ENCODE peak calls at places on chromosome 15, in seven cellular contexts. One of them, this sample, is unnamed.

GRCh38 chr15:80834402-80834801 is 55.2 kb downstream of the CEMIP start:
- ATAC-seq in aorta: no peak
- ATAC-seq in upper lobe of left lung: no peak
- ATAC-seq in right cardiac atrium: no peak
- ATAC-seq in DND-41: no peak
- ATAC-seq in heart right ventricle: no peak
- ATAC-seq in body of pancreas: no peak
- ATAC-seq in this sample: no peak

GRCh38 chr15:62400778-62401177 is 235.7 kb upstream of the C2CD4B start:
- ATAC-seq in aorta: no peak
- ATAC-seq in upper lobe of left lung: no peak
- ATAC-seq in right cardiac atrium: no peak
- ATAC-seq in DND-41: no peak
- ATAC-seq in heart right ventricle: no peak
- ATAC-seq in body of pancreas: no peak
- ATAC-seq in this sample: no peak

GRCh38 chr15:46848704-46849103 is 868.6 kb upstream of the SEMA6D start:
- ATAC-seq in aorta: peak
- ATAC-seq in upper lobe of left lung: peak
- ATAC-seq in right cardiac atrium: peak
- ATAC-seq in DND-41: no peak
- ATAC-seq in heart right ventricle: no peak
- ATAC-seq in body of pancreas: no peak
- ATAC-seq in this sample: no peak

GRCh38 chr15:51782357-51782896 is 31.0 kb downstream of the TMOD2 start:
- ATAC-seq in aorta: no peak
- ATAC-seq in upper lobe of left lung: no peak
- ATAC-seq in right cardiac atrium: no peak
- ATAC-seq in DND-41: no peak
- ATAC-seq in heart right ventricle: no peak
- ATAC-seq in body of pancreas: no peak
- ATAC-seq in this sample: no peak

GRCh38 chr15:63211549-63211948 is 22.1 kb downstream of the RAB8B start:
- ATAC-seq in aorta: no peak
- ATAC-seq in upper lobe of left lung: no peak
- ATAC-seq in right cardiac atrium: no peak
- ATAC-seq in DND-41: no peak
- ATAC-seq in heart right ventricle: no peak
- ATAC-seq in body of pancreas: no peak
- ATAC-seq in this sample: no peak

GRCh38 chr15:85036716-85037115 is 55.1 kb downstream of the PDE8A start:
- ATAC-seq in aorta: no peak
- ATAC-seq in upper lobe of left lung: peak
- ATAC-seq in right cardiac atrium: peak
- ATAC-seq in DND-41: no peak
- ATAC-seq in heart right ventricle: no peak
- ATAC-seq in body of pancreas: no peak
- ATAC-seq in this sample: no peak

GRCh38 chr15:84956199-84956598 is 25.5 kb upstream of the PDE8A start:
- ATAC-seq in aorta: no peak
- ATAC-seq in upper lobe of left lung: no peak
- ATAC-seq in right cardiac atrium: no peak
- ATAC-seq in DND-41: no peak
- ATAC-seq in heart right ventricle: no peak
- ATAC-seq in body of pancreas: no peak
- ATAC-seq in this sample: no peak

GRCh38 chr15:38367476-38367875 is 86.5 kb upstream of the FAM98B start:
- ATAC-seq in aorta: no peak
- ATAC-seq in upper lobe of left lung: no peak
- ATAC-seq in right cardiac atrium: no peak
- ATAC-seq in DND-41: no peak
- ATAC-seq in heart right ventricle: no peak
- ATAC-seq in body of pancreas: no peak
- ATAC-seq in this sample: no peak

GRCh38 chr15:77107531-77108355 is 36.8 kb upstream of the TSPAN3 start:
- ATAC-seq in aorta: peak
- ATAC-seq in upper lobe of left lung: peak
- ATAC-seq in right cardiac atrium: peak
- ATAC-seq in DND-41: peak
- ATAC-seq in heart right ventricle: peak
- ATAC-seq in body of pancreas: peak
- ATAC-seq in this sample: peak

GRCh38 chr15:45157974-45158373 is 28.2 kb downstream of the DUOX1 start:
- ATAC-seq in aorta: no peak
- ATAC-seq in upper lobe of left lung: peak
- ATAC-seq in right cardiac atrium: no peak
- ATAC-seq in DND-41: no peak
- ATAC-seq in heart right ventricle: no peak
- ATAC-seq in body of pancreas: no peak
- ATAC-seq in this sample: peak

GRCh38 chr15:25683911-25684310 is 179.2 kb downstream of the ATP10A start:
- ATAC-seq in aorta: no peak
- ATAC-seq in upper lobe of left lung: no peak
- ATAC-seq in right cardiac atrium: no peak
- ATAC-seq in DND-41: no peak
- ATAC-seq in heart right ventricle: no peak
- ATAC-seq in body of pancreas: no peak
- ATAC-seq in this sample: no peak

GRCh38 chr15:98774756-98775497 is 126.6 kb downstream of the IGF1R start:
- ATAC-seq in aorta: no peak
- ATAC-seq in upper lobe of left lung: no peak
- ATAC-seq in right cardiac atrium: no peak
- ATAC-seq in DND-41: no peak
- ATAC-seq in heart right ventricle: no peak
- ATAC-seq in body of pancreas: no peak
- ATAC-seq in this sample: no peak

GRCh38 chr15:51837784-51838183 is 8.3 kb downstream of the TMOD3 start:
- ATAC-seq in aorta: no peak
- ATAC-seq in upper lobe of left lung: peak
- ATAC-seq in right cardiac atrium: no peak
- ATAC-seq in DND-41: peak
- ATAC-seq in heart right ventricle: no peak
- ATAC-seq in body of pancreas: no peak
- ATAC-seq in this sample: no peak

GRCh38 chr15:28936081-28936480 is 50.3 kb downstream of the APBA2 start:
- ATAC-seq in aorta: no peak
- ATAC-seq in upper lobe of left lung: no peak
- ATAC-seq in right cardiac atrium: peak
- ATAC-seq in DND-41: no peak
- ATAC-seq in heart right ventricle: no peak
- ATAC-seq in body of pancreas: no peak
- ATAC-seq in this sample: no peak

GRCh38 chr15:78808550-78808949 is 2.7 kb downstream of the ADAMTS7 start:
- ATAC-seq in aorta: no peak
- ATAC-seq in upper lobe of left lung: no peak
- ATAC-seq in right cardiac atrium: peak
- ATAC-seq in DND-41: peak
- ATAC-seq in heart right ventricle: peak
- ATAC-seq in body of pancreas: no peak
- ATAC-seq in this sample: no peak

GRCh38 chr15:51750942-51751686 is at the start of gene TMOD2:
- ATAC-seq in aorta: peak
- ATAC-seq in upper lobe of left lung: peak
- ATAC-seq in right cardiac atrium: peak
- ATAC-seq in DND-41: peak
- ATAC-seq in heart right ventricle: peak
- ATAC-seq in body of pancreas: peak
- ATAC-seq in this sample: peak

GRCh38 chr15:27082526-27082925 is 111.5 kb downstream of the GABRG3 start:
- ATAC-seq in aorta: no peak
- ATAC-seq in upper lobe of left lung: no peak
- ATAC-seq in right cardiac atrium: no peak
- ATAC-seq in DND-41: no peak
- ATAC-seq in heart right ventricle: no peak
- ATAC-seq in body of pancreas: no peak
- ATAC-seq in this sample: no peak

GRCh38 chr15:35736150-35736549 is 190.2 kb upstream of the DPH6 start:
- ATAC-seq in aorta: no peak
- ATAC-seq in upper lobe of left lung: no peak
- ATAC-seq in right cardiac atrium: no peak
- ATAC-seq in DND-41: no peak
- ATAC-seq in heart right ventricle: no peak
- ATAC-seq in body of pancreas: no peak
- ATAC-seq in this sample: no peak

GRCh38 chr15:65881766-65882434 is 12.6 kb downstream of the RAB11A start:
- ATAC-seq in aorta: no peak
- ATAC-seq in upper lobe of left lung: no peak
- ATAC-seq in right cardiac atrium: no peak
- ATAC-seq in DND-41: peak
- ATAC-seq in heart right ventricle: no peak
- ATAC-seq in body of pancreas: no peak
- ATAC-seq in this sample: no peak

GRCh38 chr15:99125061-99125990 is 20.4 kb downstream of the SYNM start:
- ATAC-seq in aorta: peak
- ATAC-seq in upper lobe of left lung: no peak
- ATAC-seq in right cardiac atrium: peak
- ATAC-seq in DND-41: no peak
- ATAC-seq in heart right ventricle: peak
- ATAC-seq in body of pancreas: no peak
- ATAC-seq in this sample: no peak

GRCh38 chr15:89761009-89761831 is 10.2 kb upstream of the MESP1 start:
- ATAC-seq in aorta: peak
- ATAC-seq in upper lobe of left lung: peak
- ATAC-seq in right cardiac atrium: peak
- ATAC-seq in DND-41: no peak
- ATAC-seq in heart right ventricle: peak
- ATAC-seq in body of pancreas: peak
- ATAC-seq in this sample: no peak

GRCh38 chr15:93520206-93520605 is 431.2 kb upstream of the RGMA start:
- ATAC-seq in aorta: no peak
- ATAC-seq in upper lobe of left lung: no peak
- ATAC-seq in right cardiac atrium: no peak
- ATAC-seq in DND-41: no peak
- ATAC-seq in heart right ventricle: no peak
- ATAC-seq in body of pancreas: no peak
- ATAC-seq in this sample: no peak

DNA sequence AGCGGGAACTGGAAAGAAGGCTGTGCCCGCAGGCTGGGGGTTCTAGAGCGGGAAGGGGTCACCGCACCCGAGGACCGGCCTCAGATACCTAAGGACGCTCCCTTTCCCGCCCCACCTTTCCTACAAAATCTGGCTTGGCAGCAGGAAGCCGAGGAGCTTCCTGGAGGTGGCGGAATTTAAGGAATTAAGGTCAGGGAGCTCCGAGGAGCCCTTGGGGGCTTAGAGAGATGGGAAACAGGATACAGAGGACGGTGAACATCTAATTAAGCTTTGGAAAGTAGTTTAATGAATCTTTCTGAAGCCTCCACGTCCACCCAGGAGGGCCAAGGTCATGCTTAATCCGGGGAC is 507 bp upstream of the AP3B2 start:
- ATAC-seq in aorta: no peak
- ATAC-seq in upper lobe of left lung: no peak
- ATAC-seq in right cardiac atrium: no peak
- ATAC-seq in DND-41: no peak
- ATAC-seq in heart right ventricle: no peak
- ATAC-seq in body of pancreas: no peak
- ATAC-seq in this sample: no peak
- H3K4me3 ChIP-seq in aorta: no peak
- H3K4me3 ChIP-seq in upper lobe of left lung: peak
- H3K4me3 ChIP-seq in right cardiac atrium: peak
- H3K4me3 ChIP-seq in DND-41: no peak
- H3K4me3 ChIP-seq in heart right ventricle: peak
- H3K4me3 ChIP-seq in body of pancreas: peak
- H3K4me3 ChIP-seq in this sample: peak

DNA sequence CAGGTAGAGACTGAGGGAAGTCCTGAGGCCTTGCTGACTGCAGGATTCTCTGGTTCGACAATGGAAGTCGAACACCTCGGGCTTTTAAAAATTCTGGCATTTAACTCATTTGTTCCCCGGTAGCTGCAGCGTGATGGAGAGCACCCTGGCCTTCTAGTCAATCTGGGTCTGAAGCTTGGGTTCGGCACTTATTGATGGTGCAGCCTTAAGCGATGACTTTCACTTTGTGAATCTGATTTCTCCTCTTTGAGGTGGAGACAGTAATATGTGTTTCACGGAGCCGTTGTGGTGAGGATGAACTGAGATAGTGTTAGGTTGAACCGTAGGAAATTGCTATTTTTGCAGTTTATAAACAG is 621 bp upstream of the PARP6 start:
- ATAC-seq in aorta: no peak
- ATAC-seq in upper lobe of left lung: no peak
- ATAC-seq in right cardiac atrium: no peak
- ATAC-seq in DND-41: no peak
- ATAC-seq in heart right ventricle: no peak
- ATAC-seq in body of pancreas: no peak
- ATAC-seq in this sample: no peak
- H3K4me3 ChIP-seq in aorta: no peak
- H3K4me3 ChIP-seq in upper lobe of left lung: peak
- H3K4me3 ChIP-seq in right cardiac atrium: peak
- H3K4me3 ChIP-seq in DND-41: peak
- H3K4me3 ChIP-seq in heart right ventricle: peak
- H3K4me3 ChIP-seq in body of pancreas: no peak
- H3K4me3 ChIP-seq in this sample: peak

GRCh38 chr15:88255496-88256171 is 905 bp downstream of the NTRK3 start:
- ATAC-seq in aorta: peak
- ATAC-seq in upper lobe of left lung: peak
- ATAC-seq in right cardiac atrium: peak
- ATAC-seq in DND-41: no peak
- ATAC-seq in heart right ventricle: no peak
- ATAC-seq in body of pancreas: no peak
- ATAC-seq in this sample: peak
- H3K4me3 ChIP-seq in aorta: peak
- H3K4me3 ChIP-seq in upper lobe of left lung: peak
- H3K4me3 ChIP-seq in right cardiac atrium: peak
- H3K4me3 ChIP-seq in DND-41: no peak
- H3K4me3 ChIP-seq in heart right ventricle: peak
- H3K4me3 ChIP-seq in body of pancreas: no peak
- H3K4me3 ChIP-seq in this sample: no peak

GRCh38 chr15:64634576-64635485 is 140.6 kb downstream of the RBPMS2 start:
- ATAC-seq in aorta: no peak
- ATAC-seq in upper lobe of left lung: peak
- ATAC-seq in right cardiac atrium: no peak
- ATAC-seq in DND-41: peak
- ATAC-seq in heart right ventricle: no peak
- ATAC-seq in body of pancreas: peak
- ATAC-seq in this sample: no peak
- H3K4me3 ChIP-seq in aorta: no peak
- H3K4me3 ChIP-seq in upper lobe of left lung: no peak
- H3K4me3 ChIP-seq in right cardiac atrium: no peak
- H3K4me3 ChIP-seq in DND-41: no peak
- H3K4me3 ChIP-seq in heart right ventricle: no peak
- H3K4me3 ChIP-seq in body of pancreas: no peak
- H3K4me3 ChIP-seq in this sample: no peak

GRCh38 chr15:75104804-75105557 is 81.6 kb downstream of the PPCDC start:
- ATAC-seq in aorta: peak
- ATAC-seq in upper lobe of left lung: peak
- ATAC-seq in right cardiac atrium: peak
- ATAC-seq in DND-41: no peak
- ATAC-seq in heart right ventricle: peak
- ATAC-seq in body of pancreas: peak
- ATAC-seq in this sample: peak
- H3K4me3 ChIP-seq in aorta: no peak
- H3K4me3 ChIP-seq in upper lobe of left lung: no peak
- H3K4me3 ChIP-seq in right cardiac atrium: no peak
- H3K4me3 ChIP-seq in DND-41: no peak
- H3K4me3 ChIP-seq in heart right ventricle: no peak
- H3K4me3 ChIP-seq in body of pancreas: no peak
- H3K4me3 ChIP-seq in this sample: no peak

DNA sequence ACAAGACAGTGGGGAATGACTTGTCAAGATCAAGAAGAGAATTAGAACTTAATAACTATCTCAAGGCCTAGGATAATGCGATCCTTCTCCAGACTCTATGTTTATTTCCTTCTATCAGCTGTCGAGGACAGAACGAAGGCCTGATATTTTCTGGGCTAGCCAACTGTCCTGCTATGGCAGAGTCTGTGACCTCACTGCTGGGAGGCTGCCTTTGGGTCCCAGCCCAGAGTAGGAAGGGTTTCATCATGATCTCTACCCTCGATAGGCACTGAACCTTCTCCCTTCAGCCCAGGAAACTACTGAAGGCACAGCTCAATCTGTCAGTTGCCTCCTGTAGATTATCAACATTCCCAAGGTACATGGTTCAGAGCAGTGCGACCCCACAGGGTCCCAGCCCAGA is 237.2 kb downstream of the ATP8B4 start:
- ATAC-seq in aorta: no peak
- ATAC-seq in upper lobe of left lung: no peak
- ATAC-seq in right cardiac atrium: no peak
- ATAC-seq in DND-41: no peak
- ATAC-seq in heart right ventricle: no peak
- ATAC-seq in body of pancreas: no peak
- ATAC-seq in this sample: no peak
- H3K4me3 ChIP-seq in aorta: no peak
- H3K4me3 ChIP-seq in upper lobe of left lung: no peak
- H3K4me3 ChIP-seq in right cardiac atrium: no peak
- H3K4me3 ChIP-seq in DND-41: no peak
- H3K4me3 ChIP-seq in heart right ventricle: no peak
- H3K4me3 ChIP-seq in body of pancreas: no peak
- H3K4me3 ChIP-seq in this sample: no peak